ENCODE peak calls at places on chromosome 22, in seven cellular contexts. B is T1000; C is HEK293T; O is activated T-cell treated with anti-CD3 and anti-CD28 coated beads, Interleukin-2, amount 50 U/mL, for 48 hours; Q is activated effector memory CD4-positive, alpha-beta T cell treated with anti-CD3 and anti-CD28 coated beads, Interleukin-2, amount 50 U/mL, for 16 hours; E is endothelial cell; L is cerebellum. D is an unnamed sample.
A peak's percentile ranks its signal among the peaks of the same experiment; 100 is the strongest.

GRCh38 chr22:37560682-37561208 is 465 bp downstream of the CDC42EP1 start:
- DNase-seq in E (peak; percentile 62), C (peak; percentile 49), O (no peak), L (no peak), Q (no peak), B (no peak), D (peak; percentile 61)

GRCh38 chr22:17159504-17159951 is 451 bp upstream of the HDHD5 start:
- DNase-seq in B (no peak), L (peak; percentile 60), E (no peak), Q (peak; percentile 85), O (peak; percentile 83), C (peak; percentile 42), D (no peak)

GRCh38 chr22:42699953-42700352 is 20.7 kb downstream of the A4GALT start:
- DNase-seq in B (no peak), L (no peak), Q (no peak), E (no peak), C (no peak), O (no peak), D (no peak)

GRCh38 chr22:47012589-47013365 is 250.3 kb downstream of the TBC1D22A start:
- DNase-seq in E (no peak), C (no peak), L (no peak), O (no peak), Q (no peak), B (no peak), D (no peak)

GRCh38 chr22:49021926-49022815 is 805.5 kb downstream of the BRD1 start:
- DNase-seq in B (no peak), C (no peak), Q (peak; percentile 50), L (peak; percentile 71), E (no peak), O (no peak), D (no peak)

GRCh38 chr22:27435839-27436581 is 365.5 kb downstream of the MN1 start:
- DNase-seq in B (no peak), Q (no peak), E (peak; percentile 21), L (no peak), O (no peak), C (no peak), D (peak; percentile 59)

GRCh38 chr22:40764743-40765441 is 54.3 kb downstream of the SLC25A17 start:
- DNase-seq in Q (no peak), L (no peak), B (no peak), E (no peak), O (no peak), C (no peak), D (no peak)

GRCh38 chr22:32940736-32941135 is 117.4 kb downstream of the SYN3 start:
- DNase-seq in Q (no peak), E (no peak), L (no peak), C (no peak), B (no peak), O (no peak), D (no peak)

GRCh38 chr22:29106839-29107238 is 34.0 kb downstream of the KREMEN1 start:
- DNase-seq in E (no peak), O (no peak), B (no peak), L (no peak), C (no peak), Q (no peak), D (no peak)

GRCh38 chr22:43993072-43993760 is 30.9 kb upstream of the PARVB start:
- DNase-seq in C (peak; percentile 82), Q (peak; percentile 84), E (peak; percentile 72), L (peak; percentile 69), B (peak; percentile 23), O (peak; percentile 75), D (peak; percentile 76)

GRCh38 chr22:22374163-22374562 is 129.6 kb downstream of the VPREB1 start:
- DNase-seq in E (no peak), Q (no peak), L (no peak), C (no peak), O (no peak), B (no peak), D (no peak)

GRCh38 chr22:39405346-39406085 is 5.9 kb downstream of the TAB1 start:
- DNase-seq in B (no peak), Q (no peak), C (no peak), L (peak; percentile 65), E (no peak), O (peak; percentile 61), D (peak; percentile 28)

GRCh38 chr22:39083212-39084165 is 6.4 kb downstream of the APOBEC3G start:
- DNase-seq in B (no peak), O (no peak), E (no peak), Q (no peak), L (no peak), C (no peak), D (no peak)

GRCh38 chr22:28923826-28924732 is 40.7 kb downstream of the ZNRF3 start:
- DNase-seq in E (no peak), B (no peak), Q (no peak), L (peak; percentile 55), C (no peak), O (no peak), D (peak; percentile 63)

GRCh38 chr22:23150762-23151161 is 5.5 kb downstream of the RAB36 start:
- DNase-seq in E (no peak), B (no peak), O (no peak), C (no peak), Q (no peak), L (no peak), D (no peak)

GRCh38 chr22:46008291-46008690 is 31.3 kb upstream of the WNT7B start:
- DNase-seq in E (no peak), L (no peak), Q (no peak), O (no peak), B (no peak), C (no peak), D (no peak)

GRCh38 chr22:43931771-43932170 is 8.2 kb downstream of the PNPLA3 start:
- DNase-seq in Q (no peak), E (no peak), L (no peak), B (no peak), O (no peak), C (no peak), D (no peak)

GRCh38 chr22:16960220-16960883 is 47.7 kb downstream of the GAB4 start:
- DNase-seq in B (no peak), Q (no peak), L (no peak), C (peak; percentile 6), O (no peak), E (no peak), D (no peak)